ENCODE peak calls at places on chromosomes 13 and 19, in eight cellular contexts. D is heart right ventricle; R is stimulated activated CD8-positive, alpha-beta memory T cell treated with anti-CD3 and anti-CD28 coated beads, Interleukin-4, amount 100 ng/mL, for 4 hours; T is effector memory CD8-positive, alpha-beta T cell; B is pons; X is ureter; I is amniotic stem cell; J is AG04450. G is an unnamed sample.

GRCh38 chr19:50508850-50509190 is 2.2 kb downstream of the JOSD2 start:
- DNase-seq in R (no peak), J (no peak), B (no peak), I (no peak), T (no peak), D (no peak), X (no peak), G (no peak)

GRCh38 chr19:48613024-48613851 is 1.6 kb downstream of the FAM83E start:
- DNase-seq in X (no peak), T (no peak), B (no peak), R (no peak), I (no peak), J (no peak), D (no peak), G (no peak)

GRCh38 chr19:42140125-42140754 is 8.0 kb upstream of the POU2F2 start:
- DNase-seq in T (no peak), J (no peak), X (peak; percentile 67), R (no peak), D (peak; percentile 72), I (no peak), B (no peak), G (no peak)

GRCh38 chr19:13953021-13953531 is 767 bp downstream of the DCAF15 start:
- DNase-seq in R (no peak), J (no peak), X (no peak), I (peak; percentile 7), D (peak; percentile 45), B (no peak), T (no peak), G (no peak)

GRCh38 chr13:47680752-47681151 is 320.3 kb downstream of the SUCLA2 start:
- DNase-seq in B (no peak), R (no peak), D (no peak), J (no peak), X (no peak), T (no peak), I (no peak), G (no peak)

GRCh38 chr13:80524447-80525215 is 183.7 kb upstream of the SPRY2 start:
- DNase-seq in X (no peak), T (no peak), D (no peak), B (no peak), R (no peak), I (no peak), J (no peak), G (no peak)

GRCh38 chr19:37217855-37218591 is at the start of gene ZNF383:
- DNase-seq in T (peak; percentile 77), D (peak; percentile 91), I (peak; percentile 68), X (peak; percentile 86), B (peak; percentile 97), J (peak; percentile 61), R (peak; percentile 71), G (peak; percentile 79)

GRCh38 chr19:34495416-34495815 is 13.9 kb downstream of the WTIP start:
- DNase-seq in J (no peak), I (no peak), T (no peak), R (no peak), X (no peak), D (no peak), B (no peak), G (no peak)

GRCh38 chr19:3278294-3278693 is 53.8 kb downstream of the CELF5 start:
- DNase-seq in I (no peak), D (no peak), X (no peak), T (no peak), R (no peak), B (no peak), J (no peak), G (no peak)

GRCh38 chr13:25608181-25608580 is 236.4 kb downstream of the ATP8A2 start:
- DNase-seq in B (no peak), X (no peak), D (no peak), J (no peak), T (no peak), R (no peak), I (no peak), G (no peak)

GRCh38 chr19:869245-870177 is 10.0 kb downstream of the CFD start:
- DNase-seq in T (no peak), J (peak; percentile 90), I (peak; percentile 90), X (peak; percentile 82), R (no peak), D (peak; percentile 67), B (no peak), G (no peak)

GRCh38 chr13:63307239-63307638 is 1891.6 kb upstream of the PCDH20 start:
- DNase-seq in T (no peak), R (no peak), B (no peak), D (no peak), X (no peak), J (no peak), I (no peak), G (no peak)

GRCh38 chr19:5292453-5292842 is 48.2 kb downstream of the PTPRS start:
- DNase-seq in X (peak; percentile 56), D (no peak), J (no peak), R (peak; percentile 6), B (peak; percentile 41), T (no peak), I (no peak), G (no peak)

GRCh38 chr13:94712812-94713555 is 639 bp upstream of the SOX21 start:
- DNase-seq in J (no peak), T (no peak), D (no peak), B (peak; percentile 28), I (no peak), X (no peak), R (no peak), G (no peak)

GRCh38 chr13:110200276-110200675 is 106.7 kb downstream of the COL4A1 start:
- DNase-seq in X (no peak), T (no peak), R (no peak), J (no peak), B (no peak), I (no peak), D (no peak), G (no peak)

GRCh38 chr13:98143601-98144500 is 957 bp downstream of the FARP1 start:
- DNase-seq in B (no peak), R (no peak), D (peak; percentile 17), I (no peak), X (no peak), T (no peak), J (no peak), G (no peak)

G was measured in GM18507.